ENCODE peak calls at places on chromosomes 7 and 10, in four cellular contexts. W, U, J and C are unnamed samples.

GRCh38 chr10:80158126-80158525 is 25.6 kb downstream of the PLAC9 start:
- DNase-seq in W (no peak), U (no peak), J (no peak), C (no peak)

GRCh38 chr10:120415709-120416330 is 41.2 kb upstream of the PLPP4 start:
- DNase-seq in W (no peak), U (no peak), J (no peak), C (no peak)

GRCh38 chr10:11757452-11757819 is 15.3 kb downstream of the ECHDC3 start:
- DNase-seq in W (no peak), U (no peak), J (no peak), C (no peak)

GRCh38 chr7:74498996-74499834 is 45.5 kb downstream of the GTF2IRD1 start:
- DNase-seq in W (no peak), U (no peak), J (no peak), C (no peak)

GRCh38 chr10:11602919-11603523 is 8.4 kb downstream of the USP6NL start:
- DNase-seq in W (no peak), U (no peak), J (no peak), C (no peak)

GRCh38 chr7:108875139-108875538 is 305.5 kb downstream of the DNAJB9 start:
- DNase-seq in W (no peak), U (no peak), J (no peak), C (no peak)

GRCh38 chr7:70728873-70729552 is 402.9 kb upstream of the GALNT17 start:
- DNase-seq in W (no peak), U (no peak), J (no peak), C (no peak)

GRCh38 chr7:83111391-83111790 is 51.3 kb downstream of the PCLO start:
- DNase-seq in W (no peak), U (no peak), J (no peak), C (no peak)

GRCh38 chr10:60048146-60048545 is 141.8 kb upstream of the CCDC6 start:
- DNase-seq in W (no peak), U (no peak), J (no peak), C (no peak)

GRCh38 chr7:42400961-42401360 is 164.0 kb upstream of the GLI3 start:
- DNase-seq in W (no peak), U (no peak), J (no peak), C (no peak)

GRCh38 chr7:111678281-111678680 is 116.0 kb upstream of the IMMP2L start:
- DNase-seq in W (no peak), U (no peak), J (no peak), C (no peak)

GRCh38 chr10:23294638-23295247 is 49.9 kb downstream of the C10orf67 start:
- DNase-seq in W (no peak), U (no peak), J (no peak), C (no peak)

GRCh38 chr10:6464862-6465430 is 115.1 kb downstream of the PRKCQ start:
- DNase-seq in W (no peak), U (no peak), J (no peak), C (no peak)

GRCh38 chr10:113283189-113283588 is 269.7 kb upstream of the HABP2 start:
- DNase-seq in W (peak; percentile 27), U (no peak), J (no peak), C (no peak)

GRCh38 chr10:4069491-4069890 is 284.5 kb upstream of the KLF6 start:
- DNase-seq in W (no peak), U (no peak), J (no peak), C (no peak)

GRCh38 chr7:132601783-132602182 is 25.5 kb upstream of the PLXNA4 start:
- DNase-seq in W (no peak), U (no peak), J (no peak), C (no peak)

GRCh38 chr10:22554481-22555182 is 159.7 kb downstream of the PIP4K2A start:
- DNase-seq in W (no peak), U (no peak), J (no peak), C (no peak)